ENCODE peak calls at places on chromosomes 7 and 10, in eight cellular contexts. N is A549; X is amygdala; B is gastrocnemius medialis; O is transverse colon; D is stimulated activated naive CD8-positive, alpha-beta T cell treated with anti-CD3 and anti-CD28 coated beads, Interleukin-15, amount 100 ng/mL, for 72 hours; S is osteoblast; T is AG04450. E is an unnamed sample.

GRCh38 chr10:3467052-3467906 is 294.7 kb upstream of the PITRM1 start:
- DNase-seq in B (peak), O (peak), N (peak), S (peak), T (peak), D (no peak), X (no peak), E (peak)

GRCh38 chr7:867406-868188 is 8.8 kb upstream of the GET4 start:
- DNase-seq in S (no peak), D (no peak), B (peak), N (peak), X (peak), T (no peak), O (peak), E (peak)

GRCh38 chr7:55083206-55083605 is 64.4 kb downstream of the EGFR start:
- DNase-seq in N (no peak), D (no peak), O (no peak), B (no peak), S (no peak), T (no peak), X (no peak), E (no peak)

GRCh38 chr10:104056619-104057273 is 28.9 kb downstream of the COL17A1 start:
- DNase-seq in O (no peak), S (no peak), X (no peak), B (no peak), T (no peak), N (no peak), D (no peak), E (no peak)

GRCh38 chr10:106957825-106958581 is 206.5 kb downstream of the SORCS1 start:
- DNase-seq in X (no peak), T (no peak), B (no peak), O (no peak), N (no peak), S (no peak), D (no peak), E (no peak)

GRCh38 chr10:84531396-84531795 is 203.0 kb downstream of the CCSER2 start:
- DNase-seq in B (no peak), N (no peak), X (no peak), T (no peak), O (no peak), S (no peak), D (no peak), E (peak)

GRCh38 chr7:77453531-77453930 is 37.4 kb upstream of the GSAP start:
- DNase-seq in S (no peak), D (no peak), N (no peak), O (no peak), X (no peak), T (no peak), B (no peak), E (no peak)

GRCh38 chr7:104985259-104985617 is 28.8 kb upstream of the KMT2E start:
- DNase-seq in B (no peak), S (no peak), T (no peak), X (no peak), D (no peak), O (no peak), N (no peak), E (no peak)

GRCh38 chr10:5666324-5667220 is at the start of gene ASB13:
- DNase-seq in T (no peak), N (peak), B (peak), O (peak), D (peak), S (peak), X (peak), E (peak)

GRCh38 chr7:158275711-158276413 is 311.8 kb downstream of the PTPRN2 start:
- DNase-seq in B (no peak), N (no peak), T (no peak), X (no peak), S (peak), O (no peak), D (no peak), E (no peak)

GRCh38 chr10:44801383-44802327 is 109.5 kb upstream of the TMEM72 start:
- DNase-seq in X (peak), N (no peak), S (peak), T (peak), D (no peak), B (peak), O (peak), E (peak)

GRCh38 chr10:83539528-83540308 is 599.6 kb upstream of the GHITM start:
- DNase-seq in T (no peak), S (no peak), D (no peak), N (no peak), O (peak), B (peak), X (no peak), E (peak)

GRCh38 chr7:142777318-142777717 is 6.5 kb downstream of the PRSS2 start:
- DNase-seq in D (no peak), B (no peak), X (no peak), S (no peak), T (no peak), N (no peak), O (no peak), E (no peak)

E was measured in M059J.